ENCODE peak calls at places on chromosomes 2 and 18, in nine cellular contexts. Y is activated gamma-delta T cell treated with Interleukin-2 at 50 U/mL for 16 hours; X is GM04504; Q is lower leg skin; E is stimulated activated CD4-positive, alpha-beta T cell treated with anti-CD3 and anti-CD28 coated beads, Interleukin-2, amount 100 ng/mL, for 24 hours; L is islet precursor cell; M is EL; C is AG10803; K is activated naive CD4-positive, alpha-beta T cell. R is an unnamed sample.

GRCh38 chr18:54880706-54881105 is 52.4 kb downstream of the RAB27B start:
- DNase-seq in K (no peak), L (peak), Y (no peak), X (no peak), Q (no peak), C (peak), M (peak), E (no peak), R (no peak)

GRCh38 chr2:177397501-177398289 is 5.1 kb downstream of the AGPS start:
- DNase-seq in M (peak), L (no peak), X (peak), C (peak), Y (no peak), E (no peak), Q (no peak), K (no peak), R (peak)

GRCh38 chr18:49907346-49907929 is 94.1 kb upstream of the ACAA2 start:
- DNase-seq in C (no peak), K (no peak), Q (no peak), L (no peak), Y (no peak), X (no peak), E (no peak), M (no peak), R (no peak)

GRCh38 chr2:234502285-234502918 is 5.5 kb upstream of the ARL4C start:
- DNase-seq in K (no peak), M (peak), E (no peak), X (peak), Q (no peak), C (peak), Y (no peak), L (peak), R (no peak)

GRCh38 chr18:3060667-3061580 is 48.0 kb upstream of the LPIN2 start:
- DNase-seq in M (no peak), K (peak), Y (peak), X (no peak), C (no peak), L (peak), E (peak), Q (no peak), R (no peak)

GRCh38 chr2:139386401-139386800 is 606.2 kb upstream of the NXPH2 start:
- DNase-seq in Q (no peak), L (no peak), C (no peak), Y (no peak), K (no peak), M (no peak), X (no peak), E (no peak), R (no peak)

GRCh38 chr2:119240311-119241204 is 16.9 kb downstream of the STEAP3 start:
- DNase-seq in M (peak), X (no peak), C (peak), E (no peak), L (peak), K (no peak), Q (no peak), Y (no peak), R (no peak)

GRCh38 chr2:236662231-236663160 is 92.9 kb downstream of the ACKR3 start:
- DNase-seq in E (no peak), K (no peak), M (peak), Q (peak), C (peak), X (no peak), L (no peak), Y (no peak), R (no peak)

GRCh38 chr2:19362652-19363473 is 4.4 kb upstream of the OSR1 start:
- DNase-seq in L (peak), E (peak), M (peak), Y (no peak), X (peak), Q (peak), C (peak), K (no peak), R (peak)

GRCh38 chr2:182415771-182416170 is 11.1 kb downstream of the PDE1A start:
- DNase-seq in L (no peak), Y (no peak), K (no peak), X (no peak), E (no peak), Q (no peak), M (no peak), C (no peak), R (no peak)

GRCh38 chr2:17736989-17737388 is 16.6 kb downstream of the SMC6 start:
- DNase-seq in K (no peak), Q (no peak), C (peak), X (no peak), E (no peak), Y (no peak), M (peak), L (no peak), R (no peak)

GRCh38 chr2:157887946-157888345 is 11.8 kb upstream of the ACVR1 start:
- DNase-seq in C (no peak), K (no peak), L (no peak), E (no peak), M (no peak), X (no peak), Y (no peak), Q (no peak), R (no peak)

GRCh38 chr2:98457045-98457696 is 12.5 kb downstream of the INPP4A start:
- DNase-seq in L (peak), Y (no peak), X (peak), M (peak), C (peak), E (peak), K (no peak), Q (peak), R (no peak)

GRCh38 chr2:165953306-165953654 is 296 bp downstream of the TTC21B start:
- DNase-seq in K (no peak), Y (no peak), Q (no peak), E (no peak), L (no peak), M (no peak), X (no peak), C (no peak), R (no peak)

GRCh38 chr18:41410007-41410406 is 545.0 kb upstream of the PIK3C3 start:
- DNase-seq in M (no peak), E (no peak), L (no peak), Y (no peak), X (no peak), C (no peak), K (no peak), Q (no peak), R (no peak)

GRCh38 chr2:209763106-209763505 is 8.5 kb upstream of the UNC80 start:
- DNase-seq in C (no peak), K (no peak), M (no peak), X (no peak), E (no peak), Y (no peak), Q (no peak), L (no peak), R (no peak)